ENCODE peak calls at places on chromosomes 5 and 9, in six cellular contexts. I, R, N, T, H and W are unnamed samples.

GRCh38 chr9:83061036-83061435 is 1.9 kb downstream of the RASEF start:
- DNase-seq in N (no peak), R (no peak), H (no peak), I (no peak), T (peak; percentile 6), W (no peak)

GRCh38 chr9:137357166-137357565 is 55.1 kb upstream of the NRARP start:
- DNase-seq in N (no peak), H (no peak), R (peak; percentile 20), I (no peak), T (peak; percentile 5), W (no peak)

GRCh38 chr9:133619791-133620190 is 10.6 kb upstream of the FAM163B start:
- DNase-seq in I (no peak), R (no peak), T (no peak), N (no peak), H (peak; percentile 71), W (no peak)

GRCh38 chr5:113233606-113234005 is 201.2 kb downstream of the TSSK1B start:
- DNase-seq in N (no peak), T (peak; percentile 71), H (no peak), I (no peak), R (no peak), W (no peak)

GRCh38 chr5:103260951-103261350 is 2.4 kb downstream of the MACIR start:
- DNase-seq in N (no peak), T (no peak), H (no peak), R (no peak), I (no peak), W (no peak)

GRCh38 chr5:58923355-58923754 is 340.5 kb downstream of the RAB3C start:
- DNase-seq in T (no peak), I (no peak), H (no peak), N (no peak), R (no peak), W (no peak)

GRCh38 chr9:37443566-37443965 is 21.1 kb downstream of the GRHPR start:
- DNase-seq in I (no peak), R (no peak), H (no peak), T (no peak), N (no peak), W (no peak)

GRCh38 chr9:76687861-76688374 is 76.3 kb upstream of the PCA3 start:
- DNase-seq in I (no peak), R (no peak), T (peak; percentile 69), N (no peak), H (no peak), W (no peak)

GRCh38 chr5:169408735-169409134 is 107.8 kb upstream of the SLIT3 start:
- DNase-seq in T (no peak), H (no peak), R (no peak), N (no peak), I (no peak), W (no peak)

GRCh38 chr5:61402244-61402823 is 70.3 kb downstream of the ZSWIM6 start:
- DNase-seq in H (no peak), R (no peak), I (no peak), T (no peak), N (no peak), W (no peak)

GRCh38 chr9:14119694-14120514 is 194.0 kb downstream of the NFIB start:
- DNase-seq in T (peak; percentile 70), H (no peak), N (no peak), I (no peak), R (no peak), W (no peak)

GRCh38 chr5:59221769-59222168 is 638.9 kb downstream of the RAB3C start:
- DNase-seq in R (no peak), I (no peak), T (no peak), H (no peak), N (no peak), W (no peak)

GRCh38 chr9:133120343-133121199 is 469 bp downstream of the RALGDS start:
- DNase-seq in R (no peak), N (no peak), H (no peak), I (no peak), T (no peak), W (no peak)

GRCh38 chr5:79182141-79182540 is 53.8 kb upstream of the JMY start:
- DNase-seq in H (no peak), T (no peak), R (no peak), N (no peak), I (no peak), W (no peak)

GRCh38 chr5:8216921-8217320 is 348.0 kb downstream of the MTRR start:
- DNase-seq in H (no peak), T (no peak), I (no peak), N (no peak), R (no peak), W (no peak)

GRCh38 chr5:96873469-96873868 is 2.8 kb upstream of the ERAP2 start:
- DNase-seq in T (no peak), H (no peak), I (no peak), R (no peak), N (no peak), W (no peak)

GRCh38 chr9:16363916-16364315 is 506.6 kb downstream of the BNC2 start:
- DNase-seq in N (no peak), T (no peak), R (no peak), I (no peak), H (peak; percentile 19), W (no peak)

GRCh38 chr5:65261499-65261898 is 220.2 kb downstream of the ADAMTS6 start:
- DNase-seq in R (no peak), H (no peak), I (no peak), N (no peak), T (no peak), W (no peak)

GRCh38 chr5:153827407-153827806 is 211.3 kb downstream of the FAM114A2 start:
- DNase-seq in T (no peak), I (no peak), R (no peak), H (no peak), N (no peak), W (no peak)

GRCh38 chr5:172773481-172774469 is 2.8 kb upstream of the DUSP1 start:
- DNase-seq in R (peak; percentile 62), T (peak; percentile 51), H (no peak), I (no peak), N (no peak), W (no peak)

GRCh38 chr9:77451507-77451906 is 196.6 kb downstream of the GNA14 start:
- DNase-seq in H (no peak), R (no peak), I (no peak), T (no peak), N (no peak), W (no peak)

GRCh38 chr5:128405159-128405558 is 132.9 kb downstream of the FBN2 start:
- DNase-seq in N (no peak), R (no peak), I (no peak), T (no peak), H (no peak), W (no peak)
- H3K4me1 ChIP-seq in N (peaks cover 11% of the 10 kb centered on the region), R (no peaks in the 10 kb centered on the region), I (no peaks in the 10 kb centered on the region), T (peaks cover 5% of the 10 kb centered on the region), H (no peaks in the 10 kb centered on the region), W (peaks cover 1% of the 10 kb centered on the region)

GRCh38 chr5:157540707-157541451 is 34.7 kb downstream of the ADAM19 start:
- DNase-seq in I (peak; percentile 49), T (peak; percentile 84), H (peak; percentile 84), R (peak; percentile 70), N (peak; percentile 58), W (peak; percentile 41)
- H3K4me3 ChIP-seq in I (no peak overlapping the region), T (no peak overlapping the region), H (no peak overlapping the region), R (peak overlapping the region; percentile 8), N (peak overlapping the region; percentile 32), W (no peak overlapping the region)

DNA sequence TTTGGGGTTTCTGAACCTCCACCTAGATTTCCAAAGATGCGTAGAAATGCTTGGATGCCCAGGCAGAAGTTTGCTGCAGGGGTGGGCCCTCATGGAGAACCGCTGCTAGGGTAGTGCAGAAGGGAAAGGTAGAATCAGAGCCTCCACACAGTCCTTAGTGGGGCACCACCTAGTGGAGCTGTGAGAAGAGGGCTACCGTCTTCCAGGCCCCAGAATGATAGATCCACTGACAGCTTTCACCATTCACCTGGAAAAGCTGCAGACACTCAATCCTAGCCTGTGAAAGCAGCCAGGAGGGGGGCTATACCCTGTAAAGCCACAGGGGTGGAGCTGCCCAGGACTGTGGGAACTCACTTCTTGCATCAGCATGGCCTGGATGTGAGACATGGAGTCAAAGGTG is 13.3 kb upstream of the HSDL2 start:
- DNase-seq in H (no peak), I (no peak), T (no peak), R (no peak), N (no peak), W (no peak)
- TF ChIP-seq CTCF in H (peak; percentile 16), I (no peak), T (no peak), R (peak; percentile 19), N (peak; percentile 32), W (no peak)

DNA sequence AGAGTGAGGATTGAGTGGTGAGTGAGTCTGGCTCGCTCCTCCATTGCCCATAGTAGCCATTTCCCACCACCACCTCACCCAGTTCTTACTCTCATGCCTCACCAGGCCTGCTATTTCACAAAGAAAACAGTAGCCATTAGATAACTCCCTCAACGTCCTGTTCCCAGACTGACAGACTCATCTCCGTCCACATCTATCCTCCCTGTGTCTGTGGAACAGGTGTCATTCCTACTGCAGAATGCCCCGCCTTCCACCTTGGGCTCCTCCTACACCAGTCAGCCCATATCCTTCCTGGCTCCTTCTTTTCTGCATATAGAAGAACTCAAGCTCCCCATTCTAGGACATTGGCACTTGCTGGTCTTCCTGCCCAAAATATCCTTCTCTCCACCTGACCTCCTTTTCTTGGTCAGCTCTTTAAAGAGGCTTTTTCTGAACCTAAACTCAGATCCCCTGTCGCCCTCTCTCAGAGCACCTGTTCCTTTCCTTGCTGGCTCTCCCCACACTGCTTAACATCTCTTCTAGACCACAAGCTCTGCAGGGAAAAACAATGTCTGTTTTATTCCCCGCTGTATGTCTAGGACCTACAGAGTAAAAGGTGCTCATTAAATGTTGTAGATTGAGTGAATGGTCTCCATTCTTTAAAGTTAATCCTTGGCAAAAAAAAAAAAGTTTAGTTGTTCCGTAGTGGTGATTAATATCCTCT is 3.2 kb downstream of the TNFAIP8 start:
- DNase-seq in N (no peak), T (no peak), H (no peak), I (no peak), R (no peak), W (no peak)
- H3K4me1 ChIP-seq in N (peaks cover 65% of the 10 kb centered on the region), T (peaks cover 20% of the 10 kb centered on the region), H (peaks cover 12% of the 10 kb centered on the region), I (peaks cover 83% of the 10 kb centered on the region), R (peaks cover 36% of the 10 kb centered on the region), W (peaks cover 2% of the 10 kb centered on the region)

GRCh38 chr5:138458856-138459255 is 6.4 kb upstream of the EGR1 start:
- DNase-seq in T (no peak), N (no peak), I (no peak), R (peak; percentile 48), H (no peak), W (peak; percentile 32)

GRCh38 chr5:138460032-138460693 is 5.1 kb upstream of the EGR1 start:
- DNase-seq in I (no peak), H (no peak), T (no peak), R (no peak), N (no peak), W (no peak)

GRCh38 chr5:138459311-138459710 is 6.0 kb upstream of the EGR1 start:
- DNase-seq in H (no peak), N (no peak), T (no peak), I (peak; percentile 71), R (peak; percentile 68), W (no peak)

GRCh38 chr5:138457532-138458275 is 7.6 kb upstream of the EGR1 start:
- DNase-seq in R (peak; percentile 35), T (no peak), I (no peak), N (no peak), H (no peak), W (no peak)

GRCh38 chr5:138458353-138458752 is 6.9 kb upstream of the EGR1 start:
- DNase-seq in R (no peak), H (no peak), I (no peak), N (no peak), T (no peak), W (no peak)
- H3K4me3 ChIP-seq in R (no peak overlapping the region), H (peak overlapping the region; percentile 23), I (no peak overlapping the region), N (peak overlapping the region; percentile 29), T (no peak overlapping the region), W (no peak overlapping the region)

GRCh38 chr9:34562136-34562745 is 27.3 kb downstream of the CNTFR start:
- DNase-seq in T (no peak), I (peak; percentile 4), N (no peak), H (no peak), R (no peak), W (no peak)
- TF ChIP-seq CTCF in T (peak; percentile 33), I (peak; percentile 27), N (peak; percentile 38), H (peak; percentile 34), R (peak; percentile 44), W (no peak)